ENCODE peak calls at places on chromosome 11, in four cellular contexts. X is T-helper 2 cell, Z is GM10248, M is fibroblast of pulmonary artery. D is an unnamed sample.

GRCh38 chr11:116835042-116835772 is 2.2 kb downstream of the APOA1 start:
- DNase-seq in Z (peak; percentile 45), M (no peak), X (no peak), D (no peak)

GRCh38 chr11:115220881-115221280 is 283.3 kb downstream of the CADM1 start:
- DNase-seq in Z (no peak), X (no peak), M (no peak), D (no peak)

GRCh38 chr11:34601085-34601444 is 19.8 kb upstream of the EHF start:
- DNase-seq in X (no peak), Z (no peak), M (peak; percentile 23), D (peak; percentile 44)

GRCh38 chr11:1219836-1220810 is 2.7 kb upstream of the MUC5B start:
- DNase-seq in Z (no peak), M (peak; percentile 16), X (no peak), D (no peak)

GRCh38 chr11:44972746-44973435 is 22.2 kb upstream of the TP53I11 start:
- DNase-seq in Z (no peak), X (no peak), M (no peak), D (peak; percentile 46)

GRCh38 chr11:57155838-57156583 is 25.7 kb upstream of the LRRC55 start:
- DNase-seq in Z (no peak), X (no peak), M (no peak), D (peak; percentile 6)

GRCh38 chr11:18265949-18266348 is at the start of gene SAA1:
- DNase-seq in Z (no peak), M (peak; percentile 24), X (no peak), D (no peak)

GRCh38 chr11:95461858-95462257 is 230.9 kb upstream of the SESN3 start:
- DNase-seq in Z (no peak), X (no peak), M (no peak), D (no peak)

GRCh38 chr11:75554258-75555022 is 7.6 kb upstream of the SERPINH1 start:
- DNase-seq in M (peak; percentile 100), X (no peak), Z (no peak), D (peak; percentile 100)

D was measured in fibroblast of the aortic adventitia.